ENCODE peak calls at places on chromosome 18, in eight cellular contexts. J is esophagus squamous epithelium; M is choroid plexus epithelial cell; W is cardiac muscle cell; B is stimulated activated CD4-positive, alpha-beta T cell treated with anti-CD3 and anti-CD28 coated beads, Interleukin-2, amount 100 ng/mL, for 4 hours; C is iPS DF 19.7; G is B cell; K is EH. A is an unnamed sample.

GRCh38 chr18:77208969-77209368 is 40.7 kb upstream of the GALR1 start:
- DNase-seq in B (no peak), W (no peak), G (peak), K (peak), C (no peak), M (peak), J (no peak), A (no peak)

GRCh38 chr18:46946656-46947282 is 29.4 kb downstream of the KATNAL2 start:
- DNase-seq in B (peak), J (no peak), G (peak), M (peak), K (peak), C (no peak), W (peak), A (peak)

GRCh38 chr18:54386043-54386442 is 28.3 kb downstream of the C18orf54 start:
- DNase-seq in B (no peak), K (peak), W (no peak), G (no peak), M (no peak), J (no peak), C (no peak), A (no peak)

GRCh38 chr18:4750392-4751346 is 295.6 kb upstream of the DLGAP1 start:
- DNase-seq in M (no peak), W (no peak), C (no peak), J (no peak), G (no peak), B (no peak), K (no peak), A (no peak)

GRCh38 chr18:58541789-58542425 is 87.0 kb downstream of the ALPK2 start:
- DNase-seq in M (peak), C (no peak), G (no peak), W (no peak), J (no peak), B (peak), K (peak), A (peak)

GRCh38 chr18:79797518-79798345 is at the start of gene KCNG2:
- DNase-seq in M (peak), J (no peak), W (peak), G (peak), B (no peak), K (no peak), C (no peak), A (no peak)

GRCh38 chr18:42182728-42183700 is 228.0 kb downstream of the PIK3C3 start:
- DNase-seq in M (no peak), W (no peak), G (no peak), C (no peak), J (no peak), B (no peak), K (peak), A (no peak)

GRCh38 chr18:67733094-67733493 is 216.6 kb upstream of the DSEL start:
- DNase-seq in G (no peak), C (no peak), M (peak), J (no peak), K (peak), W (no peak), B (no peak), A (no peak)

GRCh38 chr18:3653263-3653858 is 203.4 kb downstream of the TGIF1 start:
- DNase-seq in G (no peak), W (no peak), K (no peak), J (no peak), B (no peak), C (no peak), M (no peak), A (no peak)

GRCh38 chr18:56982756-56983155 is 164.1 kb upstream of the BOD1L2 start:
- DNase-seq in B (no peak), W (no peak), M (no peak), C (no peak), G (no peak), J (no peak), K (no peak), A (no peak)

GRCh38 chr18:13800505-13801259 is 23.3 kb upstream of the MC5R start:
- DNase-seq in W (peak), K (peak), C (no peak), J (no peak), G (no peak), M (peak), B (peak), A (peak)

GRCh38 chr18:58859935-58860334 is 4.7 kb upstream of the ZNF532 start:
- DNase-seq in K (no peak), B (no peak), G (no peak), M (no peak), J (no peak), W (no peak), C (no peak), A (no peak)

GRCh38 chr18:10410472-10411300 is 43.7 kb upstream of the APCDD1 start:
- DNase-seq in M (no peak), C (no peak), W (no peak), B (no peak), K (peak), G (no peak), J (no peak), A (no peak)

GRCh38 chr18:58788971-58789797 is 75.5 kb upstream of the ZNF532 start:
- DNase-seq in J (no peak), K (peak), B (no peak), G (no peak), W (no peak), M (peak), C (no peak), A (no peak)

GRCh38 chr18:22422909-22423548 is 5.3 kb upstream of the CTAGE1 start:
- DNase-seq in W (no peak), K (peak), B (no peak), C (no peak), G (no peak), J (no peak), M (peak), A (no peak)

GRCh38 chr18:58417752-58418151 is 211.1 kb downstream of the ALPK2 start:
- DNase-seq in W (no peak), C (no peak), G (no peak), J (no peak), M (peak), K (no peak), B (no peak), A (no peak)

GRCh38 chr18:72651033-72651432 is 106.9 kb upstream of the CBLN2 start:
- DNase-seq in M (no peak), K (no peak), J (no peak), G (no peak), B (no peak), C (no peak), W (no peak), A (no peak)

GRCh38 chr18:9233771-9234440 is 97.3 kb downstream of the ANKRD12 start:
- DNase-seq in M (no peak), K (no peak), J (no peak), B (no peak), G (no peak), W (no peak), C (peak), A (peak)

GRCh38 chr18:13176847-13177246 is 41.7 kb upstream of the LDLRAD4 start:
- DNase-seq in M (no peak), W (no peak), K (no peak), J (no peak), C (no peak), G (no peak), B (no peak), A (no peak)

GRCh38 chr18:41719808-41720207 is 235.2 kb upstream of the PIK3C3 start:
- DNase-seq in J (no peak), W (no peak), G (no peak), K (no peak), B (no peak), C (no peak), M (no peak), A (no peak)

GRCh38 chr18:5066380-5066977 is 130.6 kb downstream of the AKAIN1 start:
- DNase-seq in B (no peak), K (no peak), C (no peak), M (no peak), G (no peak), W (no peak), J (no peak), A (peak)

GRCh38 chr18:832085-832681 is 20.1 kb upstream of the YES1 start:
- DNase-seq in C (no peak), B (no peak), W (peak), G (no peak), K (no peak), J (no peak), M (peak), A (no peak)

GRCh38 chr18:37535968-37536367 is 29.6 kb downstream of the CELF4 start:
- DNase-seq in B (no peak), M (no peak), W (no peak), C (no peak), J (no peak), G (no peak), K (no peak), A (no peak)

GRCh38 chr18:57276720-57277284 is 75.6 kb upstream of the ST8SIA3 start:
- DNase-seq in W (no peak), G (no peak), B (no peak), K (no peak), J (no peak), C (no peak), M (no peak), A (no peak)